ENCODE peak calls at places on chromosomes 3 and 15, in seven cellular contexts. J is GM12865; Z is NCI-H1092 treated with DMSO at 0.1 percent for 48 hours; O is activated CD8-positive, alpha-beta memory T cell treated with anti-CD3 and anti-CD28 coated beads, Interleukin-2, amount 10 ng/mL, durations not matched to agents 7 days and 5 days; E is A549; F is iris pigment epithelial cell; N is mesendoderm. B is an unnamed sample.

GRCh38 chr15:101124731-101125558 is 126.9 kb downstream of the CHSY1 start:
- DNase-seq in J (no peak), Z (no peak), O (no peak), E (no peak), F (peak; percentile 98), N (no peak), B (no peak)

GRCh38 chr3:167031364-167032049 is 348.6 kb downstream of the ZBBX start:
- DNase-seq in J (no peak), Z (no peak), O (no peak), E (no peak), F (peak; percentile 10), N (peak; percentile 44), B (no peak)

GRCh38 chr15:68525815-68526214 is 53.0 kb upstream of the CORO2B start:
- DNase-seq in J (no peak), Z (no peak), O (no peak), E (no peak), F (no peak), N (no peak), B (no peak)

GRCh38 chr3:71547254-71548198 is 36.0 kb downstream of the FOXP1 start:
- DNase-seq in J (no peak), Z (no peak), O (no peak), E (peak; percentile 10), F (peak; percentile 68), N (no peak), B (no peak)

GRCh38 chr3:112637700-112638099 is 3.2 kb downstream of the CCDC80 start:
- DNase-seq in J (no peak), Z (no peak), O (no peak), E (no peak), F (no peak), N (no peak), B (no peak)

GRCh38 chr3:43389388-43390254 is 103.3 kb downstream of the SNRK start:
- DNase-seq in J (peak; percentile 55), Z (no peak), O (peak; percentile 90), E (no peak), F (peak; percentile 92), N (no peak), B (no peak)

GRCh38 chr15:73558529-73558928 is 74.7 kb downstream of the NPTN start:
- DNase-seq in J (no peak), Z (no peak), O (no peak), E (no peak), F (no peak), N (no peak), B (no peak)

GRCh38 chr3:132916096-132916495 is 122.1 kb upstream of the TMEM108 start:
- DNase-seq in J (no peak), Z (no peak), O (no peak), E (no peak), F (no peak), N (no peak), B (no peak)

GRCh38 chr15:91694131-91694828 is 159.2 kb upstream of the SLCO3A1 start:
- DNase-seq in J (no peak), Z (no peak), O (no peak), E (no peak), F (no peak), N (peak; percentile 84), B (no peak)

GRCh38 chr15:64856429-64857145 is 14.9 kb downstream of the PLEKHO2 start:
- DNase-seq in J (no peak), Z (no peak), O (no peak), E (peak; percentile 38), F (peak; percentile 71), N (peak; percentile 66), B (no peak)

GRCh38 chr3:54164192-54164975 is 42.0 kb downstream of the CACNA2D3 start:
- DNase-seq in J (no peak), Z (no peak), O (no peak), E (no peak), F (no peak), N (no peak), B (no peak)

GRCh38 chr15:77535845-77536244 is 96.9 kb downstream of the LINGO1 start:
- DNase-seq in J (no peak), Z (no peak), O (no peak), E (no peak), F (no peak), N (peak; percentile 42), B (no peak)

GRCh38 chr15:55823699-55824098 is 80.7 kb upstream of the PRTG start:
- DNase-seq in J (no peak), Z (no peak), O (no peak), E (no peak), F (peak; percentile 23), N (no peak), B (no peak)

GRCh38 chr3:66253790-66254620 is 33.2 kb downstream of the SLC25A26 start:
- DNase-seq in J (peak; percentile 60), Z (peak; percentile 10), O (no peak), E (peak; percentile 42), F (peak; percentile 61), N (peak; percentile 24), B (no peak)

GRCh38 chr3:149670742-149671492 is 13.1 kb upstream of the WWTR1 start:
- DNase-seq in J (peak; percentile 54), Z (no peak), O (no peak), E (no peak), F (peak; percentile 55), N (peak; percentile 69), B (no peak)

GRCh38 chr15:85615930-85616329 is 178.8 kb downstream of the KLHL25 start:
- DNase-seq in J (peak; percentile 68), Z (no peak), O (peak; percentile 56), E (peak; percentile 42), F (peak; percentile 58), N (peak; percentile 78), B (no peak)

GRCh38 chr15:69823223-69823907 is 274.4 kb downstream of the TLE3 start:
- DNase-seq in J (peak; percentile 22), Z (no peak), O (no peak), E (peak; percentile 52), F (peak; percentile 20), N (peak; percentile 40), B (no peak)

B was measured in NCI-H345.